ENCODE peak calls at places on chromosomes 5 and 9, in six cellular contexts. J is SW 1271; V is NCI-H1105 treated with DMSO at 0.1 percent for 48 hours; L is activated T-helper 1 cell treated with anti-CD3 and anti-CD28 coated beads, Interleukin-12 subunit alpha, Interleukin-12 subunit beta, Interleukin-2, Interleukin-4 antibody, amounts not matched to agents 30 ng/mL and 10 ng/mL and 1 ng/mL, durations not matched to agents 14 hours and 24 hours and 36 hours; X is activated T-helper 2 cell treated with anti-CD3 and anti-CD28 coated beads, Interferon-gamma antibody, Interleukin-2, Interleukin-4, amounts not matched to agents 10 μg/mL and 5 μg/mL and 100 μg/mL, durations not matched to agents 14 hours and 24 hours and 36 hours; A is adrenal gland. Z is an unnamed sample.

GRCh38 chr5:168943485-168943884 is 357.5 kb downstream of the SLIT3 start:
- DNase-seq in J (no peak), V (no peak), L (no peak), X (no peak), A (no peak), Z (no peak)

GRCh38 chr9:130640681-130641080 is 23.7 kb upstream of the PRDM12 start:
- DNase-seq in J (no peak), V (no peak), L (no peak), X (no peak), A (no peak), Z (no peak)

GRCh38 chr5:156920042-156920860 is 42.8 kb downstream of the TIMD4 start:
- DNase-seq in J (no peak), V (no peak), L (peak; percentile 80), X (peak; percentile 39), A (no peak), Z (no peak)

GRCh38 chr9:69874301-69875060 is 53.9 kb downstream of the CFAP95 start:
- DNase-seq in J (no peak), V (no peak), L (no peak), X (no peak), A (no peak), Z (no peak)

GRCh38 chr9:5529683-5530221 is 19.4 kb downstream of the PDCD1LG2 start:
- DNase-seq in J (no peak), V (no peak), L (no peak), X (no peak), A (no peak), Z (no peak)

GRCh38 chr5:171450423-171451246 is 31.2 kb downstream of the FGF18 start:
- DNase-seq in J (no peak), V (no peak), L (no peak), X (no peak), A (peak; percentile 59), Z (peak; percentile 39)

GRCh38 chr9:91732187-91733005 is 217.6 kb downstream of the ROR2 start:
- DNase-seq in J (no peak), V (no peak), L (no peak), X (no peak), A (no peak), Z (no peak)

GRCh38 chr5:171162602-171163001 is 146.4 kb upstream of the TLX3 start:
- DNase-seq in J (peak; percentile 21), V (peak; percentile 3), L (no peak), X (no peak), A (no peak), Z (peak; percentile 43)

GRCh38 chr5:126178521-126178920 is 244.7 kb upstream of the GRAMD2B start:
- DNase-seq in J (no peak), V (no peak), L (no peak), X (no peak), A (peak; percentile 80), Z (no peak)

Z was measured in neuronal stem cell.